ENCODE peak calls at places on chromosomes 13 and 19, in eight cellular contexts. L is fibroblast of lung; B is fibroblast of pulmonary artery; F is left lung; Z is CD4-positive, alpha-beta T cell; V is osteoblast; T is GM23338; J is endothelial cell. W is an unnamed sample.

GRCh38 chr19:2503521-2504109 is 27.7 kb downstream of the GADD45B start:
- DNase-seq in L (peak; percentile 77), B (peak; percentile 60), F (no peak), Z (peak; percentile 77), V (peak; percentile 94), T (no peak), J (no peak), W (no peak)

GRCh38 chr13:52862358-52863206 is 14.1 kb upstream of the PCDH8 start:
- DNase-seq in L (no peak), B (peak; percentile 2), F (no peak), Z (no peak), V (no peak), T (peak; percentile 77), J (peak; percentile 72), W (no peak)

GRCh38 chr13:30711375-30711774 is 24.0 kb upstream of the ALOX5AP start:
- DNase-seq in L (peak; percentile 42), B (peak; percentile 77), F (no peak), Z (no peak), V (peak; percentile 69), T (no peak), J (no peak), W (no peak)

GRCh38 chr19:10513223-10513622 is 4.0 kb downstream of the S1PR5 start:
- DNase-seq in L (no peak), B (no peak), F (no peak), Z (no peak), V (no peak), T (no peak), J (no peak), W (no peak)

GRCh38 chr13:19862511-19863313 is 737 bp downstream of the ZMYM5 start:
- DNase-seq in L (peak; percentile 26), B (peak; percentile 16), F (no peak), Z (peak; percentile 34), V (peak; percentile 92), T (peak; percentile 53), J (no peak), W (no peak)

GRCh38 chr13:44157614-44158013 is 216.0 kb upstream of the SERP2 start:
- DNase-seq in L (peak; percentile 12), B (no peak), F (no peak), Z (no peak), V (no peak), T (no peak), J (no peak), W (no peak)

GRCh38 chr19:7366701-7367420 is 18.1 kb downstream of the ARHGEF18 start:
- DNase-seq in L (peak; percentile 49), B (peak; percentile 58), F (no peak), Z (no peak), V (no peak), T (peak; percentile 76), J (no peak), W (no peak)

GRCh38 chr13:46830405-46831005 is 33.5 kb upstream of the ESD start:
- DNase-seq in L (no peak), B (no peak), F (no peak), Z (no peak), V (no peak), T (no peak), J (no peak), W (no peak)

GRCh38 chr19:17210296-17210695 is 4.9 kb upstream of the USE1 start:
- DNase-seq in L (no peak), B (no peak), F (no peak), Z (no peak), V (peak; percentile 81), T (no peak), J (no peak), W (no peak)

GRCh38 chr13:106238690-106239089 is 296.8 kb downstream of the EFNB2 start:
- DNase-seq in L (no peak), B (no peak), F (no peak), Z (no peak), V (no peak), T (no peak), J (no peak), W (no peak)

GRCh38 chr19:1128111-1128510 is 24.3 kb downstream of the GPX4 start:
- DNase-seq in L (no peak), B (no peak), F (no peak), Z (no peak), V (no peak), T (no peak), J (no peak), W (no peak)

GRCh38 chr19:54418030-54418929 is 3.0 kb downstream of the TTYH1 start:
- DNase-seq in L (no peak), B (peak; percentile 61), F (no peak), Z (no peak), V (peak; percentile 95), T (peak; percentile 43), J (no peak), W (no peak)

GRCh38 chr13:72788831-72789230 is 6.9 kb downstream of the PIBF1 start:
- DNase-seq in L (no peak), B (no peak), F (no peak), Z (no peak), V (no peak), T (no peak), J (no peak), W (no peak)

GRCh38 chr13:62418872-62419271 is 1003.2 kb upstream of the PCDH20 start:
- DNase-seq in L (peak; percentile 79), B (peak; percentile 52), F (no peak), Z (no peak), V (no peak), T (no peak), J (no peak), W (no peak)

GRCh38 chr19:19539738-19540703 is 2.0 kb downstream of the CILP2 start:
- DNase-seq in L (peak; percentile 71), B (peak; percentile 61), F (peak; percentile 96), Z (peak; percentile 66), V (peak; percentile 91), T (peak; percentile 98), J (no peak), W (no peak)

GRCh38 chr13:33106656-33107402 is 90.6 kb downstream of the KL start:
- DNase-seq in L (no peak), B (no peak), F (no peak), Z (no peak), V (no peak), T (no peak), J (no peak), W (no peak)

GRCh38 chr13:40388617-40389016 is 277.8 kb downstream of the FOXO1 start:
- DNase-seq in L (no peak), B (no peak), F (no peak), Z (peak; percentile 72), V (no peak), T (no peak), J (no peak), W (no peak)

GRCh38 chr19:53057904-53058579 is 13.5 kb downstream of the ERVV-2 start:
- DNase-seq in L (no peak), B (no peak), F (no peak), Z (no peak), V (peak; percentile 66), T (peak; percentile 97), J (peak; percentile 22), W (no peak)
- TF ChIP-seq CTCF in L (no peak), B (no peak), F (no peak), Z (no peak), V (no peak), T (no peak), J (no peak), W (no peak)

DNA sequence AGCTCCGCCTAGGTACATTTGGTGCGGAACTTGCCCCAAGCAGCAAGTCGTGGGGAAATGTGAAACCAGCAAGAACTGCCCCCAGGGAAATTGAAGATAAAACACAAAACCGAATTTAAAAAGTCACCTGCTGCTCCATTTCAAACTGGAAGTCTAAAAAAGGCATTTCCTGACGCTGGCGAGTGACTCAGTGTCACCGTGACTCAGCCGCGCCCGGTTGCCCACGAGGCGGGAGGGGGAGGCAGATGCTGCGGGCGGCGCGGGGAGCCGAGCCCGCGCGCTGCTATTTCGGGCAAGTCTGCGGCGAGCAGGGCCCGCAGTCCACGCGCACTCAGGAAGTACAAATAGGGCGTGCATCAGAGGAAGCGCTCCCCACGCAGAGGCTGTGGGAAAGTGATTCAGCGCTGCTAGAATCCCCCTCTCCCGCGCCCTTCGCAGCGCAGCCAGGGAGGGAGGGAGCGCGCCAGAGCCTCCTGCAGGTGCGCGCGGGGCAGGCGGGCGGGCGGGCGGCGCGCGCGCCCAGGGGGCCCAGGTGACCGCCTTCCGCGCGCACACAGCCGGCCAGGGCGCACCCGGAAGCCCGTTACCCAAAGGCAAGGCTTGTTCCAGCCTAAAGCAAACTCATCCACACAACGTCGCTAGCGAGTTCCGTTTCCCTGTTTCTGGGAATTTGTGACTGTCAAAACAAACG is 168.8 kb downstream of the COL4A1 start:
- DNase-seq in L (peak; percentile 60), B (peak; percentile 71), F (peak; percentile 95), Z (peak; percentile 40), V (peak; percentile 99), T (peak; percentile 80), J (peak; percentile 36), W (no peak)
- TF ChIP-seq CTCF in L (no peak), B (peak; percentile 13), F (no peak), Z (no peak), V (no peak), T (peak; percentile 36), J (no peak), W (no peak)

GRCh38 chr19:16117594-16118033 is 5.9 kb downstream of the RAB8A start:
- DNase-seq in L (no peak), B (no peak), F (no peak), Z (no peak), V (peak; percentile 72), T (peak; percentile 59), J (no peak), W (no peak)
- TF ChIP-seq CTCF in L (no peak), B (no peak), F (no peak), Z (no peak), V (peak; percentile 5), T (peak; percentile 60), J (no peak), W (no peak)

DNA sequence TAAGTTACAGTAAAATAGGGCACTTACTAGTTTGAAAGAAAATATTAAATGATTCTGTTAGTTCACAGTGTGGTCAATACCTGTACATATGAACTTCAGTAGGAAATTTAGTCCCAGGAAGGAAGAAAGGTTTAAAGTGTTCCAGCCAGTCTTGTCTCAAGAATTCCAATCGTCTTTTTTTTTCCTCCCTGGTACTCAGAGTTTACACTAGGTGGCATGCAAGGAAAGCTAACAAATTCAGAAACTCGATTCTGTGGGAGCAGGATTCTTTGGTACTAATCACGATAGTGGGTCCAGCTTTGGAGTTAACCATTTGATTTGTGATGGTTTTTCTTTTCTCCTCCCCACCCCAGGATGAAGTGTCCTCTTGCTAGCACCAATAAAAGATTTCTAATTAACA is 43.6 kb downstream of the POLR1D start:
- DNase-seq in L (peak; percentile 9), B (no peak), F (no peak), Z (no peak), V (no peak), T (peak; percentile 69), J (no peak), W (no peak)
- TF ChIP-seq CTCF in L (peak; percentile 18), B (peak; percentile 32), F (no peak), Z (no peak), V (peak; percentile 15), T (peak; percentile 52), J (no peak), W (no peak)

W was measured in breast epithelium.